ENCODE peak calls at places on chromosome 4, in eight cellular contexts. I, J, W, K, L, B, C and O are unnamed samples.

GRCh38 chr4:73608677-73609594 is 11.3 kb downstream of the RASSF6 start:
- DNase-seq in I (peak; percentile 63), J (no peak), L (peak; percentile 21), K (peak; percentile 74), B (no peak), C (no peak), W (no peak), O (no peak)

GRCh38 chr4:22416403-22416802 is 99.5 kb downstream of the ADGRA3 start:
- DNase-seq in C (no peak), I (peak; percentile 17), B (no peak), W (no peak), K (peak; percentile 4), J (no peak), L (peak; percentile 20), O (no peak)

GRCh38 chr4:163967263-163967662 is 472.8 kb downstream of the TMA16 start:
- DNase-seq in K (no peak), J (no peak), I (no peak), L (no peak), C (no peak), W (no peak), B (no peak), O (no peak)

GRCh38 chr4:74999714-75000309 is 66.9 kb downstream of the PARM1 start:
- DNase-seq in W (no peak), L (no peak), K (no peak), B (no peak), J (no peak), I (no peak), C (no peak), O (no peak)

GRCh38 chr4:1872918-1873269 is 1.7 kb downstream of the NSD2 start:
- DNase-seq in K (peak; percentile 58), B (peak; percentile 15), W (peak; percentile 63), I (no peak), L (peak; percentile 39), J (no peak), C (no peak), O (no peak)

GRCh38 chr4:8914461-8915171 is 43.0 kb upstream of the HMX1 start:
- DNase-seq in L (no peak), C (no peak), I (no peak), B (no peak), J (no peak), W (no peak), K (no peak), O (peak; percentile 35)

GRCh38 chr4:89899854-89900253 is 5.2 kb downstream of the MMRN1 start:
- DNase-seq in B (no peak), C (no peak), I (no peak), W (no peak), L (no peak), J (no peak), K (no peak), O (no peak)

GRCh38 chr4:87975466-87975865 is at the start of gene SPP1:
- DNase-seq in B (peak; percentile 6), W (peak; percentile 41), J (peak; percentile 37), I (peak; percentile 72), L (peak; percentile 6), K (no peak), C (peak; percentile 95), O (peak; percentile 74)

GRCh38 chr4:143178923-143179322 is 5.8 kb upstream of the USP38 start:
- DNase-seq in B (no peak), J (no peak), C (no peak), K (no peak), L (no peak), W (no peak), I (peak; percentile 25), O (no peak)

GRCh38 chr4:174136013-174136412 is 147.5 kb downstream of the FBXO8 start:
- DNase-seq in J (no peak), K (peak; percentile 37), L (peak; percentile 34), W (no peak), B (no peak), C (peak; percentile 8), I (peak; percentile 50), O (no peak)

GRCh38 chr4:3201718-3202702 is 46.9 kb upstream of the MSANTD1 start:
- DNase-seq in I (peak; percentile 62), J (no peak), C (no peak), K (peak; percentile 81), L (peak; percentile 12), W (peak; percentile 82), B (peak; percentile 55), O (no peak)

GRCh38 chr4:153274967-153275366 is 69.5 kb upstream of the MND1 start:
- DNase-seq in C (no peak), J (no peak), L (no peak), I (no peak), W (no peak), K (no peak), B (no peak), O (no peak)

GRCh38 chr4:158176776-158177175 is 4.0 kb upstream of the GASK1B start:
- DNase-seq in B (no peak), L (no peak), K (no peak), W (no peak), J (no peak), I (no peak), C (no peak), O (no peak)

GRCh38 chr4:126375462-126376054 is 1060.8 kb downstream of the FAT4 start:
- DNase-seq in W (no peak), C (no peak), B (no peak), K (peak; percentile 26), L (peak; percentile 3), J (no peak), I (no peak), O (no peak)

GRCh38 chr4:109410776-109411175 is 22.8 kb upstream of the SEC24B start:
- DNase-seq in K (no peak), L (peak; percentile 10), I (no peak), C (no peak), B (no peak), J (no peak), W (no peak), O (no peak)

GRCh38 chr4:126647756-126648396 is 984.9 kb upstream of the INTU start:
- DNase-seq in J (no peak), L (peak; percentile 26), C (no peak), B (no peak), W (no peak), I (no peak), K (peak; percentile 17), O (no peak)

GRCh38 chr4:168304744-168305459 is 13.7 kb downstream of the DDX60 start:
- DNase-seq in W (no peak), B (no peak), I (no peak), J (no peak), K (peak; percentile 73), L (peak; percentile 29), C (no peak), O (no peak)

GRCh38 chr4:39638358-39639239 is at the start of gene SMIM14:
- DNase-seq in J (peak; percentile 97), W (peak; percentile 94), B (peak; percentile 92), K (peak; percentile 98), C (peak; percentile 98), L (peak; percentile 99), I (peak; percentile 99), O (peak; percentile 98)

GRCh38 chr4:74996996-74997395 is 64.1 kb downstream of the PARM1 start:
- DNase-seq in K (no peak), B (no peak), C (no peak), J (no peak), L (no peak), I (no peak), W (no peak), O (no peak)

GRCh38 chr4:17787315-17787714 is 5.9 kb upstream of the FAM184B start:
- DNase-seq in J (no peak), W (no peak), B (no peak), C (no peak), K (no peak), I (no peak), L (no peak), O (no peak)

GRCh38 chr4:122855491-122855890 is 28.9 kb downstream of the FGF2 start:
- DNase-seq in L (no peak), I (no peak), B (no peak), K (no peak), C (no peak), J (no peak), W (no peak), O (no peak)

GRCh38 chr4:152939655-152940054 is 3.5 kb downstream of the FHDC1 start:
- DNase-seq in I (no peak), L (no peak), C (no peak), J (no peak), W (no peak), K (no peak), B (no peak), O (no peak)

GRCh38 chr4:33072340-33073089 is 2352.3 kb downstream of the PCDH7 start:
- DNase-seq in K (peak; percentile 32), I (no peak), J (no peak), B (no peak), C (no peak), W (no peak), L (peak; percentile 39), O (no peak)

GRCh38 chr4:123545569-123546122 is 149.1 kb downstream of the SPRY1 start:
- DNase-seq in L (no peak), J (no peak), C (no peak), K (no peak), I (peak; percentile 57), B (no peak), W (no peak), O (no peak)

GRCh38 chr4:148574502-148574901 is 132.3 kb upstream of the NR3C2 start:
- DNase-seq in I (peak; percentile 60), K (no peak), C (no peak), J (no peak), L (no peak), W (no peak), B (no peak), O (no peak)

GRCh38 chr4:145179201-145179860 is 1.1 kb downstream of the OTUD4 start:
- DNase-seq in J (peak; percentile 53), W (peak; percentile 88), K (peak; percentile 53), C (peak; percentile 68), B (peak; percentile 80), I (peak; percentile 70), L (peak; percentile 70), O (peak; percentile 64)

GRCh38 chr4:121168446-121168845 is 4.3 kb upstream of the TNIP3 start:
- DNase-seq in I (no peak), L (no peak), C (no peak), J (no peak), W (no peak), B (no peak), K (no peak), O (no peak)

GRCh38 chr4:128782875-128783614 is 26.5 kb upstream of the JADE1 start:
- DNase-seq in B (no peak), C (no peak), I (no peak), J (no peak), L (peak; percentile 78), K (no peak), W (no peak), O (no peak)

GRCh38 chr4:119825696-119826095 is 197.1 kb upstream of the PDE5A start:
- DNase-seq in L (no peak), B (no peak), J (no peak), I (no peak), C (no peak), W (no peak), K (no peak), O (no peak)

GRCh38 chr4:154492288-154492687 is 689 bp upstream of the DCHS2 start:
- DNase-seq in B (no peak), K (no peak), I (peak; percentile 45), C (no peak), L (no peak), J (no peak), W (no peak), O (no peak)